ENCODE peak calls at places on chromosomes 7 and 10, in eight cellular contexts. Q is glutamatergic neuron; L is NCI-H2171; I is central memory CD4-positive, alpha-beta T cell; M is NCI-H69; F is NB4; X is foreskin fibroblast; B is nucleus accumbens. N is an unnamed sample.

GRCh38 chr7:120480930-120481329 is 208.0 kb downstream of the KCND2 start:
- DNase-seq in Q (no peak), L (no peak), I (no peak), M (no peak), F (no peak), X (no peak), B (no peak), N (no peak)

GRCh38 chr10:125102216-125102615 is 58.1 kb downstream of the CTBP2 start:
- DNase-seq in Q (peak; percentile 62), L (no peak), I (no peak), M (peak; percentile 30), F (peak; percentile 85), X (peak; percentile 57), B (no peak), N (no peak)

GRCh38 chr7:129009437-129009836 is 45.5 kb downstream of the TNPO3 start:
- DNase-seq in Q (no peak), L (no peak), I (no peak), M (no peak), F (no peak), X (no peak), B (no peak), N (no peak)

GRCh38 chr10:89875557-89875956 is 174.2 kb downstream of the KIF20B start:
- DNase-seq in Q (no peak), L (no peak), I (no peak), M (no peak), F (no peak), X (no peak), B (no peak), N (no peak)

GRCh38 chr10:17649052-17649451 is 5.1 kb downstream of the STAM start:
- DNase-seq in Q (no peak), L (no peak), I (no peak), M (no peak), F (no peak), X (no peak), B (no peak), N (no peak)

GRCh38 chr10:99347672-99348071 is 18.5 kb downstream of the CNNM1 start:
- DNase-seq in Q (no peak), L (no peak), I (no peak), M (peak; percentile 21), F (no peak), X (no peak), B (no peak), N (no peak)

GRCh38 chr7:139635521-139636240 is 112.2 kb downstream of the CLEC2L start:
- DNase-seq in Q (no peak), L (no peak), I (peak; percentile 78), M (no peak), F (peak; percentile 85), X (no peak), B (no peak), N (no peak)

GRCh38 chr7:143900230-143900766 is 1.7 kb downstream of the TCAF1 start:
- DNase-seq in Q (no peak), L (no peak), I (no peak), M (no peak), F (peak; percentile 25), X (peak; percentile 55), B (no peak), N (no peak)

GRCh38 chr10:68348265-68348741 is 15.6 kb upstream of the PBLD start:
- DNase-seq in Q (peak; percentile 50), L (peak; percentile 8), I (peak; percentile 39), M (peak; percentile 54), F (peak; percentile 78), X (peak; percentile 33), B (no peak), N (no peak)

GRCh38 chr7:40469481-40469880 is 334.7 kb downstream of the SUGCT start:
- DNase-seq in Q (no peak), L (no peak), I (no peak), M (no peak), F (no peak), X (peak; percentile 68), B (no peak), N (no peak)

GRCh38 chr7:157907998-157908782 is 571.4 kb downstream of the DNAJB6 start:
- DNase-seq in Q (no peak), L (no peak), I (no peak), M (no peak), F (no peak), X (no peak), B (peak; percentile 63), N (peak; percentile 53)

GRCh38 chr7:96285579-96285978 is 36.3 kb downstream of the SLC25A13 start:
- DNase-seq in Q (no peak), L (no peak), I (peak; percentile 81), M (peak; percentile 70), F (peak; percentile 21), X (no peak), B (no peak), N (no peak)

GRCh38 chr10:71998840-71999194 is 34.6 kb downstream of the CHST3 start:
- DNase-seq in Q (no peak), L (no peak), I (no peak), M (peak; percentile 73), F (peak; percentile 19), X (peak; percentile 67), B (no peak), N (peak; percentile 74)

GRCh38 chr7:1742555-1743303 is 72.7 kb downstream of the ELFN1 start:
- DNase-seq in Q (peak; percentile 54), L (peak; percentile 33), I (peak; percentile 20), M (peak; percentile 58), F (peak; percentile 78), X (peak; percentile 23), B (no peak), N (no peak)

GRCh38 chr7:28410628-28411578 is 1.4 kb upstream of the CREB5 start:
- DNase-seq in Q (peak; percentile 85), L (no peak), I (no peak), M (peak; percentile 84), F (peak; percentile 77), X (no peak), B (no peak), N (peak; percentile 91)

GRCh38 chr7:107164092-107164491 is 4.7 kb upstream of the HBP1 start:
- DNase-seq in Q (no peak), L (no peak), I (no peak), M (no peak), F (no peak), X (no peak), B (no peak), N (no peak)

GRCh38 chr10:44262551-44263251 is 122.2 kb downstream of the CXCL12 start:
- DNase-seq in Q (no peak), L (no peak), I (no peak), M (no peak), F (no peak), X (no peak), B (no peak), N (no peak)

GRCh38 chr7:2947381-2947780 is 96.3 kb downstream of the CARD11 start:
- DNase-seq in Q (no peak), L (no peak), I (no peak), M (no peak), F (no peak), X (no peak), B (no peak), N (no peak)

GRCh38 chr10:82319558-82319957 is 444.6 kb downstream of the NRG3 start:
- DNase-seq in Q (peak; percentile 84), L (peak; percentile 68), I (no peak), M (peak; percentile 83), F (no peak), X (no peak), B (no peak), N (no peak)

GRCh38 chr7:2572101-2572842 is 13.5 kb downstream of the IQCE start:
- DNase-seq in Q (no peak), L (no peak), I (no peak), M (no peak), F (peak; percentile 28), X (no peak), B (peak; percentile 56), N (no peak)

GRCh38 chr7:103902917-103903316 is 86.5 kb downstream of the RELN start:
- DNase-seq in Q (no peak), L (no peak), I (no peak), M (no peak), F (no peak), X (no peak), B (no peak), N (no peak)

GRCh38 chr10:117551322-117552155 is 9.0 kb downstream of the EMX2 start:
- DNase-seq in Q (no peak), L (no peak), I (no peak), M (no peak), F (no peak), X (no peak), B (no peak), N (peak; percentile 85)

GRCh38 chr7:23055582-23056178 is 41.8 kb upstream of the HYCC1 start:
- DNase-seq in Q (peak; percentile 48), L (peak; percentile 39), I (peak; percentile 60), M (peak; percentile 80), F (peak; percentile 83), X (peak; percentile 63), B (peak; percentile 39), N (peak; percentile 46)

GRCh38 chr7:104967088-104967487 is 46.9 kb upstream of the KMT2E start:
- DNase-seq in Q (no peak), L (no peak), I (no peak), M (no peak), F (no peak), X (no peak), B (no peak), N (no peak)

GRCh38 chr10:88525371-88526079 is 57.6 kb downstream of the RNLS start:
- DNase-seq in Q (no peak), L (no peak), I (no peak), M (peak; percentile 68), F (no peak), X (peak; percentile 55), B (no peak), N (no peak)

GRCh38 chr7:24755541-24756416 is 1.5 kb downstream of the GSDME start:
- DNase-seq in Q (no peak), L (no peak), I (no peak), M (no peak), F (peak; percentile 75), X (peak; percentile 50), B (peak; percentile 3), N (no peak)

GRCh38 chr7:29563590-29564454 is at the start of gene PRR15:
- DNase-seq in Q (peak; percentile 57), L (peak; percentile 73), I (no peak), M (peak; percentile 92), F (peak; percentile 57), X (no peak), B (peak; percentile 33), N (peak; percentile 85)

GRCh38 chr7:28607179-28607578 is 194.9 kb downstream of the CREB5 start:
- DNase-seq in Q (no peak), L (no peak), I (no peak), M (no peak), F (no peak), X (no peak), B (no peak), N (no peak)

GRCh38 chr7:138980575-138981285 is 459 bp downstream of the KIAA1549 start:
- DNase-seq in Q (peak; percentile 54), L (no peak), I (no peak), M (peak; percentile 83), F (no peak), X (no peak), B (no peak), N (no peak)

GRCh38 chr7:138816650-138817049 is 18.7 kb upstream of the ATP6V0A4 start:
- DNase-seq in Q (no peak), L (no peak), I (no peak), M (no peak), F (no peak), X (no peak), B (no peak), N (no peak)

GRCh38 chr7:140533394-140533872 is 54.1 kb upstream of the MKRN1 start:
- DNase-seq in Q (no peak), L (no peak), I (no peak), M (no peak), F (peak; percentile 58), X (peak; percentile 33), B (no peak), N (no peak)

GRCh38 chr10:85919358-85920022 is 447.1 kb downstream of the GRID1 start:
- DNase-seq in Q (no peak), L (no peak), I (no peak), M (peak; percentile 87), F (no peak), X (no peak), B (no peak), N (no peak)

GRCh38 chr10:127148933-127149220 is 47.5 kb downstream of the INSYN2A start:
- DNase-seq in Q (no peak), L (no peak), I (no peak), M (no peak), F (peak; percentile 42), X (peak; percentile 85), B (no peak), N (no peak)

GRCh38 chr10:87531908-87532622 is 27.4 kb downstream of the MINPP1 start:
- DNase-seq in Q (no peak), L (no peak), I (no peak), M (no peak), F (peak; percentile 22), X (peak; percentile 71), B (no peak), N (peak; percentile 49)